ENCODE peak calls at places on chromosomes 1 and 21, in five cellular contexts. D, L, Q, M and J are unnamed samples.
A peak's percentile ranks its signal among the peaks of the same experiment; 100 is the strongest.

GRCh38 chr1:163085041-163085903 is 16.1 kb downstream of the RGS4 start:
- DNase-seq in D (no peak), M (peak; percentile 77), L (no peak), Q (no peak), J (no peak)

GRCh38 chr1:167650266-167651160 is 20.5 kb downstream of the RCSD1 start:
- DNase-seq in L (no peak), M (no peak), D (no peak), Q (no peak), J (no peak)

GRCh38 chr1:41849211-41849759 is 69.4 kb downstream of the HIVEP3 start:
- DNase-seq in L (no peak), Q (no peak), D (no peak), M (no peak), J (no peak)

GRCh38 chr1:24866211-24867063 is 63.6 kb downstream of the RUNX3 start:
- DNase-seq in D (no peak), Q (no peak), L (no peak), M (no peak), J (no peak)

GRCh38 chr21:39388038-39388810 is 39.3 kb upstream of the HMGN1 start:
- DNase-seq in Q (peak; percentile 78), M (peak; percentile 54), L (no peak), D (peak; percentile 85), J (no peak)

GRCh38 chr1:47211796-47212269 is 20.2 kb downstream of the TAL1 start:
- DNase-seq in D (peak; percentile 80), Q (no peak), L (no peak), M (no peak), J (no peak)

GRCh38 chr1:89363196-89363595 is 663 bp upstream of the GBP6 start:
- DNase-seq in M (peak; percentile 33), D (peak; percentile 35), L (no peak), Q (no peak), J (no peak)

GRCh38 chr1:181101581-181102226 is 13.2 kb downstream of the IER5 start:
- DNase-seq in L (peak; percentile 93), Q (no peak), D (peak; percentile 75), M (peak; percentile 75), J (no peak)

GRCh38 chr1:110634086-110634454 is 27.9 kb upstream of the KCNA2 start:
- DNase-seq in L (no peak), M (no peak), D (no peak), Q (no peak), J (no peak)

GRCh38 chr1:180594723-180595122 is 36.0 kb downstream of the OVAAL start:
- DNase-seq in M (no peak), L (no peak), D (no peak), Q (no peak), J (no peak)

GRCh38 chr1:175179837-175180590 is 12.6 kb downstream of the KIAA0040 start:
- DNase-seq in D (no peak), L (no peak), Q (no peak), M (no peak), J (no peak)

GRCh38 chr1:182215797-182216196 is 154.3 kb upstream of the ZNF648 start:
- DNase-seq in D (no peak), Q (no peak), M (peak; percentile 27), L (no peak), J (no peak)

GRCh38 chr21:44006017-44006624 is 6.0 kb upstream of the TRAPPC10 start:
- DNase-seq in M (peak; percentile 96), D (peak; percentile 94), Q (no peak), L (no peak), J (no peak)